ENCODE peak calls at places on chromosomes 12 and 14, in seven cellular contexts. E is neural crest cell, B is MCF 10A, U is endothelial cell, R is fibroblast of villous mesenchyme, J is neural progenitor cell, Y is left ventricle myocardium inferior. G is an unnamed sample.

GRCh38 chr14:96484391-96484790 is 17.8 kb upstream of the PAPOLA start:
- DNase-seq in B (no peak), Y (no peak), J (no peak), U (no peak), R (no peak), E (no peak), G (no peak)

GRCh38 chr12:107478881-107479280 is 206.7 kb upstream of the PWP1 start:
- DNase-seq in B (peak), E (no peak), R (peak), J (no peak), Y (no peak), U (no peak), G (no peak)

GRCh38 chr14:101394374-101394773 is 166.9 kb upstream of the DIO3 start:
- DNase-seq in U (no peak), E (no peak), R (no peak), Y (no peak), J (no peak), B (no peak), G (no peak)

GRCh38 chr14:55731881-55732498 is 152.0 kb downstream of the KTN1 start:
- DNase-seq in J (peak), B (peak), R (peak), E (peak), Y (no peak), U (peak), G (no peak)

GRCh38 chr12:111842556-111843396 is 748 bp downstream of the MAPKAPK5 start:
- DNase-seq in E (no peak), R (peak), Y (no peak), J (peak), U (peak), B (peak), G (no peak)

GRCh38 chr12:4108803-4109345 is 164.7 kb upstream of the CCND2 start:
- DNase-seq in Y (no peak), E (no peak), J (no peak), B (no peak), U (no peak), R (no peak), G (no peak)

GRCh38 chr12:14769462-14769836 is 33.8 kb downstream of the WBP11 start:
- DNase-seq in Y (peak), R (peak), U (peak), J (peak), B (no peak), E (peak), G (no peak)

GRCh38 chr12:74817499-74817898 is 279.9 kb downstream of the ATXN7L3B start:
- DNase-seq in Y (no peak), U (no peak), B (no peak), E (no peak), R (no peak), J (no peak), G (no peak)

GRCh38 chr14:96962337-96962736 is 165.2 kb downstream of the VRK1 start:
- DNase-seq in E (no peak), J (no peak), R (no peak), B (no peak), U (no peak), Y (no peak), G (no peak)

GRCh38 chr12:76450690-76451089 is 102.5 kb upstream of the BBS10 start:
- DNase-seq in R (peak), J (no peak), B (peak), Y (no peak), E (no peak), U (no peak), G (no peak)

GRCh38 chr12:46676797-46677520 is 148.8 kb downstream of the SLC38A4 start:
- DNase-seq in Y (no peak), U (no peak), R (no peak), E (no peak), J (no peak), B (peak), G (no peak)

GRCh38 chr14:55580401-55581010 is 499 bp downstream of the KTN1 start:
- DNase-seq in R (peak), E (peak), Y (peak), B (peak), J (peak), U (peak), G (peak)

GRCh38 chr12:95213928-95214327 is 3.3 kb downstream of the FGD6 start:
- DNase-seq in B (no peak), J (no peak), Y (no peak), U (no peak), E (no peak), R (no peak), G (no peak)

GRCh38 chr14:26113930-26114329 is 483.9 kb downstream of the NOVA1 start:
- DNase-seq in E (no peak), J (no peak), U (no peak), R (peak), B (no peak), Y (no peak), G (no peak)
- TF ChIP-seq CTCF in E (no peak), J (no peak), U (no peak), R (no peak), B (no peak), Y (no peak), G (no peak)

DNA sequence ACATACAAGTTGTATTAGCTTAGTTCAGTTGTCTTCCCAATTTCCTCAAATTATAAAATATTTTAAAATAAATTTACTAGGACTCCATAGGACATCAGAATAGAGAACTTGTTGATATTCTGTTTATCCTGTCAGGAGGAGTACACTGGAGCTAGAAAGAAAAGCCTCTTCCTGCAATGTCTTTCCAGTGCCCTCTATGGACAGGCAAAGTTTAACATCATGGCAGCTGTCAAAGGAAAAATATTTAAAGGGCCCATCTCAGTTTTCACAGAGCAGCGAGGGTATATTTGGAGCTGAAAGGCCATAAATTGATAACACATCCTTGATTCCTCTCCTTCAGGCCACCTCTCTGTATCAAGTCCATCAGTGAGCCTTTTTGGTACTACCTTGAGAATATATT is 19.0 kb downstream of the DIP2B start:
- DNase-seq in J (no peak), U (no peak), R (no peak), E (no peak), Y (no peak), B (no peak), G (no peak)
- TF ChIP-seq CTCF in J (no peak), U (no peak), R (no peak), E (no peak), Y (no peak), B (no peak), G (no peak)

GRCh38 chr14:93976477-93977057 is at the start of gene ASB2:
- DNase-seq in B (no peak), U (no peak), E (no peak), Y (no peak), R (no peak), J (no peak), G (no peak)

GRCh38 chr14:93974299-93974698 is 2.1 kb downstream of the ASB2 start:
- DNase-seq in Y (no peak), J (no peak), B (no peak), R (no peak), U (no peak), E (no peak), G (no peak)

GRCh38 chr14:93974833-93975232 is 1.5 kb downstream of the ASB2 start:
- DNase-seq in Y (peak), U (no peak), E (no peak), B (no peak), R (no peak), J (no peak), G (no peak)

GRCh38 chr14:93977171-93977570 is 801 bp upstream of the ASB2 start:
- DNase-seq in B (no peak), U (no peak), J (no peak), E (no peak), R (no peak), Y (no peak), G (no peak)

GRCh38 chr14:93975791-93976476 is 436 bp downstream of the ASB2 start:
- DNase-seq in E (no peak), B (no peak), J (no peak), R (no peak), U (no peak), Y (no peak), G (no peak)
- TF ChIP-seq CTCF in E (no peak), B (no peak), J (no peak), R (no peak), U (no peak), Y (peak), G (no peak)

GRCh38 chr14:32426028-32426427 is 96.9 kb downstream of the AKAP6 start:
- DNase-seq in U (no peak), J (no peak), B (no peak), E (no peak), Y (no peak), R (no peak), G (no peak)
- TF ChIP-seq CTCF in U (no peak), J (no peak), B (no peak), E (no peak), Y (no peak), R (no peak), G (no peak)

GRCh38 chr12:103093499-103094106 is 136.1 kb downstream of the ASCL1 start:
- DNase-seq in Y (no peak), R (no peak), B (no peak), U (no peak), J (no peak), E (no peak), G (no peak)
- TF ChIP-seq CTCF in Y (no peak), R (no peak), B (no peak), U (no peak), J (no peak), E (no peak), G (no peak)

GRCh38 chr14:74218462-74218861 is 20.8 kb upstream of the VSX2 start:
- DNase-seq in Y (no peak), J (no peak), B (no peak), U (no peak), E (no peak), R (no peak), G (no peak)

GRCh38 chr14:74217672-74218448 is 21.4 kb upstream of the VSX2 start:
- DNase-seq in Y (peak), B (peak), E (peak), U (peak), J (peak), R (peak), G (peak)

GRCh38 chr14:74220991-74221390 is 18.3 kb upstream of the VSX2 start:
- DNase-seq in Y (no peak), R (no peak), E (no peak), B (no peak), U (no peak), J (no peak), G (no peak)

GRCh38 chr14:74219806-74220205 is 19.4 kb upstream of the VSX2 start:
- DNase-seq in U (no peak), B (no peak), R (no peak), J (no peak), Y (no peak), E (no peak), G (no peak)

DNA sequence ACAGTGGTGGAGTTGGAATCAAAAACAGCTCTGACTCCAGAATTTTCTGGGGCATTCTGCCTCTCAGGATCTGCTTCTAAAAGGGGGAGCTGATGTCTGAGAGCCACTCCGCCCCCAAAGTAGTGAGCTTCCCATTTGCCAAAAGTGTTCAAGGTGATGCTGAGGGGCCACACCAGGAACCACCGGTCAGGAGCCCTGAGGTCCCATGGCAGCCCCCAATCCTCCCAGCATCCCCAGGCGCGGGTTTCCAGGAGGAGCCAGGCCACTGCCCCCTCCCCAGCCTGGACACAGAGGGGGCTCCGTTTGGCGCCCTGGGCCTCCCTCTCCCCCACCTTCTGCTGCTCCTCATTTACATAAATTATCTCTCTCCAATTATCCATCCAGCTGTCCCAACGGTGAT is 20.0 kb upstream of the VSX2 start:
- DNase-seq in Y (no peak), J (no peak), E (no peak), U (no peak), B (no peak), R (no peak), G (no peak)
- TF ChIP-seq CTCF in Y (no peak), J (no peak), E (no peak), U (no peak), B (no peak), R (no peak), G (no peak)

GRCh38 chr12:32106517-32107366 is at the start of gene BICD1:
- DNase-seq in J (peak), U (peak), E (peak), B (peak), Y (peak), R (peak), G (peak)
- TF ChIP-seq CTCF in J (peak), U (peak), E (peak), B (peak), Y (peak), R (peak), G (peak)

GRCh38 chr14:64510127-64510808 is 5.7 kb downstream of the ZBTB1 start:
- DNase-seq in J (no peak), B (no peak), E (no peak), U (no peak), R (no peak), Y (no peak), G (no peak)
- TF ChIP-seq CTCF in J (no peak), B (no peak), E (no peak), U (no peak), R (no peak), Y (no peak), G (no peak)

DNA sequence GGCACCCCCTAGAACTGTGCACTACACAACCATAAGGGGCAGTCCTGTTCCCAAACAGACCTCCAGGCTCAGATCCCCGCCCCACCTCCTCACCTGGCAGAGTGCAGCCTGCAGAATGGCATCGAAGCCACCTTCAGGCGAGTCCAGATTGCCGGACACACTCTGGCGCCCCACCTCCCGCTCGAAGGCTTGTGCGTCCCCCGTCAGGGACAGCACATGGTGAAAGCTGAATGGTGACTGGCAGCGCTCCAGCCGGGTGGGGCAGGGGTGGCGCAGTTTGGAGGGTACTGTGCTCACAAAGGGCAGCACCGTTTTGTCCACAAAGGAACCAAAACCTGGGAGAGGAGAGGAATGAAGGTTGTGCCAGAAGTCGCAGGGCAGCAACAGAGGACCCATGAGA is 10.6 kb downstream of the ITGB7 start:
- DNase-seq in J (no peak), Y (no peak), E (no peak), B (no peak), R (no peak), U (no peak), G (no peak)
- TF ChIP-seq CTCF in J (no peak), Y (no peak), E (no peak), B (no peak), R (no peak), U (no peak), G (no peak)

GRCh38 chr14:38056270-38056669 is 151.4 kb upstream of the SSTR1 start:
- DNase-seq in J (peak), E (no peak), Y (no peak), B (no peak), R (no peak), U (no peak), G (no peak)
- TF ChIP-seq CTCF in J (peak), E (no peak), Y (no peak), B (no peak), R (peak), U (no peak), G (no peak)

G was measured in type B pancreatic cell.